ENCODE peak calls at places on chromosomes 13 and 19, in five cellular contexts. C is epithelial cell of esophagus, O is adipocyte, K is GM04503, F is fibroblast of the aortic adventitia. Q is an unnamed sample.

GRCh38 chr19:35451278-35452096 is 3.4 kb downstream of the FFAR2 start:
- DNase-seq in F (no peak), K (no peak), C (no peak), O (no peak), Q (no peak)

GRCh38 chr19:39599116-39599515 is 3.2 kb upstream of the LGALS13 start:
- DNase-seq in F (peak; percentile 38), C (peak; percentile 48), K (no peak), O (peak; percentile 33), Q (no peak)

GRCh38 chr19:925912-926594 is at the start of gene ARID3A:
- DNase-seq in O (peak; percentile 89), C (peak; percentile 76), F (no peak), K (no peak), Q (peak; percentile 94)

GRCh38 chr19:607301-608154 is 17.8 kb downstream of the HCN2 start:
- DNase-seq in F (no peak), O (no peak), K (no peak), C (no peak), Q (no peak)

GRCh38 chr13:100203696-100204367 is 114.9 kb downstream of the PCCA start:
- DNase-seq in F (peak; percentile 20), O (no peak), C (peak; percentile 22), K (peak; percentile 29), Q (no peak)

GRCh38 chr13:48233886-48234488 is 981 bp downstream of the ITM2B start:
- DNase-seq in K (no peak), F (peak; percentile 78), C (peak; percentile 47), O (peak; percentile 77), Q (no peak)

GRCh38 chr19:17406039-17406886 is 833 bp upstream of the BST2 start:
- DNase-seq in K (no peak), O (no peak), C (no peak), F (no peak), Q (no peak)

GRCh38 chr19:51460164-51460992 is 2.1 kb upstream of the SIGLEC8 start:
- DNase-seq in O (peak; percentile 7), F (peak; percentile 15), K (no peak), C (no peak), Q (no peak)

GRCh38 chr13:38628554-38628953 is 58.3 kb upstream of the FREM2 start:
- DNase-seq in C (no peak), O (no peak), K (no peak), F (no peak), Q (no peak)

GRCh38 chr19:29843180-29844051 is 31.6 kb downstream of the CCNE1 start:
- DNase-seq in K (no peak), C (no peak), F (peak; percentile 28), O (peak; percentile 27), Q (peak; percentile 48)

GRCh38 chr13:97978661-97979450 is 25.4 kb downstream of the IPO5 start:
- DNase-seq in O (peak; percentile 54), F (peak; percentile 43), C (no peak), K (no peak), Q (peak; percentile 54)

GRCh38 chr19:17812099-17812498 is 9.2 kb downstream of the INSL3 start:
- DNase-seq in K (no peak), F (no peak), O (no peak), C (no peak), Q (no peak)

GRCh38 chr13:32381539-32381938 is 46.4 kb downstream of the N4BP2L1 start:
- DNase-seq in K (no peak), F (peak; percentile 61), C (peak; percentile 48), O (peak; percentile 40), Q (peak; percentile 40)

GRCh38 chr13:47481521-47481920 is 519.6 kb downstream of the SUCLA2 start:
- DNase-seq in F (no peak), O (no peak), K (no peak), C (no peak), Q (no peak)

GRCh38 chr19:50358483-50359431 is 6.7 kb downstream of the NAPSA start:
- DNase-seq in K (no peak), O (peak; percentile 37), C (no peak), F (peak; percentile 46), Q (peak; percentile 78)

GRCh38 chr13:87235621-87236020 is 435.6 kb upstream of the SLITRK5 start:
- DNase-seq in F (no peak), C (peak; percentile 53), K (no peak), O (no peak), Q (no peak)

GRCh38 chr19:46863818-46864629 is 3.2 kb downstream of the ARHGAP35 start:
- DNase-seq in O (peak; percentile 87), K (peak; percentile 58), F (peak; percentile 91), C (peak; percentile 49), Q (peak; percentile 61)

GRCh38 chr13:113417836-113418721 is 35.2 kb downstream of the ADPRHL1 start:
- DNase-seq in O (no peak), F (no peak), C (no peak), K (no peak), Q (no peak)

GRCh38 chr19:6076675-6077463 is 33.4 kb downstream of the RFX2 start:
- DNase-seq in K (peak; percentile 98), F (peak; percentile 97), C (peak; percentile 82), O (peak; percentile 93), Q (no peak)

GRCh38 chr19:8146877-8147575 is 2.4 kb downstream of the FBN3 start:
- DNase-seq in K (no peak), F (no peak), O (no peak), C (no peak), Q (no peak)

GRCh38 chr19:40690050-40690698 is at the start of gene NUMBL:
- DNase-seq in F (no peak), O (no peak), K (no peak), C (no peak), Q (no peak)

GRCh38 chr19:48671456-48671995 is 1.3 kb downstream of the NTN5 start:
- DNase-seq in F (no peak), C (no peak), K (no peak), O (no peak), Q (no peak)

GRCh38 chr19:53961523-53962345 is 1.0 kb upstream of the CACNG8 start:
- DNase-seq in C (no peak), K (no peak), F (peak; percentile 78), O (no peak), Q (no peak)

GRCh38 chr13:112839347-112840105 is 129.5 kb upstream of the MCF2L start:
- DNase-seq in F (peak; percentile 92), C (no peak), O (peak; percentile 25), K (peak; percentile 68), Q (no peak)

GRCh38 chr19:49889687-49890348 is 6.9 kb downstream of the IL4I1 start:
- DNase-seq in F (peak; percentile 63), K (no peak), O (peak; percentile 71), C (peak; percentile 78), Q (peak; percentile 86)

GRCh38 chr13:28719656-28720055 is 886 bp upstream of the SLC46A3 start:
- DNase-seq in C (peak; percentile 70), F (peak; percentile 37), K (peak; percentile 85), O (peak; percentile 48), Q (no peak)

GRCh38 chr19:10773969-10774368 is 56.1 kb downstream of the DNM2 start:
- DNase-seq in K (no peak), F (no peak), O (no peak), C (peak; percentile 70), Q (no peak)

GRCh38 chr13:33639158-33639557 is 178.8 kb upstream of the RFC3 start:
- DNase-seq in C (peak; percentile 65), K (peak; percentile 97), O (peak; percentile 73), F (peak; percentile 97), Q (no peak)

GRCh38 chr13:101916108-101916757 is 463.8 kb downstream of the ITGBL1 start:
- DNase-seq in K (no peak), C (peak; percentile 26), O (peak; percentile 44), F (no peak), Q (peak; percentile 88)

GRCh38 chr19:35643255-35644205 is 2.0 kb downstream of the ETV2 start:
- DNase-seq in K (no peak), C (peak; percentile 82), F (peak; percentile 69), O (peak; percentile 82), Q (peak; percentile 94)